ENCODE peak calls at places on chromosomes 12 and 14, in five cellular contexts. H is mesenchymal stem cell, D is IMR-90, F is H1, L is neuronal stem cell. P is an unnamed sample. For H3K79me1, the result is how much of the 10 kb centered on the place peaks cover.

GRCh38 chr14:102390486-102390885 is 27.7 kb downstream of the TECPR2 start:
- DNase-seq in H (no peak), D (peak), F (no peak), L (no peak), P (no peak)

GRCh38 chr12:25518512-25518911 is 34.6 kb downstream of the LMNTD1 start:
- DNase-seq in H (no peak), D (peak), F (no peak), L (no peak), P (no peak)

GRCh38 chr12:59086124-59086523 is 165.8 kb upstream of the LRIG3 start:
- DNase-seq in H (peak), D (no peak), F (no peak), L (no peak), P (no peak)

GRCh38 chr12:125988545-125988944 is 923.3 kb downstream of the AACS start:
- DNase-seq in H (no peak), D (no peak), F (no peak), L (no peak), P (no peak)

GRCh38 chr14:64388533-64389243 is 535 bp downstream of the MTHFD1 start:
- DNase-seq in H (peak), D (peak), F (no peak), L (no peak), P (no peak)

GRCh38 chr12:23887055-23887835 is 62.2 kb downstream of the SOX5 start:
- DNase-seq in H (no peak), D (no peak), F (no peak), L (no peak), P (no peak)

GRCh38 chr12:114369088-114369487 is 36.9 kb downstream of the TBX5 start:
- DNase-seq in H (no peak), D (no peak), F (no peak), L (no peak), P (no peak)

GRCh38 chr14:103071544-103072251 is 12.3 kb upstream of the LBHD2 start:
- DNase-seq in H (no peak), D (no peak), F (no peak), L (no peak), P (no peak)

GRCh38 chr14:58151264-58151700 is 731 bp downstream of the ARMH4 start:
- DNase-seq in H (peak), D (no peak), F (no peak), L (no peak), P (peak)

GRCh38 chr14:106844608-106845285 is 1318.4 kb downstream of the TMEM121 start:
- DNase-seq in H (no peak), D (no peak), F (no peak), L (no peak), P (no peak)

GRCh38 chr14:103845327-103845726 is 2.0 kb downstream of the PPP1R13B start:
- DNase-seq in H (no peak), D (no peak), F (no peak), L (no peak), P (no peak)

GRCh38 chr14:72643317-72643801 is 250.5 kb downstream of the DPF3 start:
- DNase-seq in H (peak), D (peak), F (peak), L (no peak), P (no peak)

GRCh38 chr12:76874491-76875190 is 4.2 kb downstream of the CSRP2 start:
- DNase-seq in H (no peak), D (no peak), F (no peak), L (no peak), P (peak)

GRCh38 chr12:96585977-96586376 is 96.6 kb downstream of the CFAP54 start:
- DNase-seq in H (no peak), D (no peak), F (no peak), L (no peak), P (no peak)

GRCh38 chr12:67677166-67677565 is 28.6 kb downstream of the DYRK2 start:
- DNase-seq in H (peak), D (peak), F (no peak), L (no peak), P (no peak)

GRCh38 chr12:79298511-79298910 is 392.3 kb downstream of the PAWR start:
- DNase-seq in H (no peak), D (peak), F (no peak), L (no peak), P (no peak)

GRCh38 chr12:24595652-24596235 is 353.2 kb downstream of the BCAT1 start:
- DNase-seq in H (peak), D (peak), F (no peak), L (no peak), P (no peak)

GRCh38 chr14:93286212-93286890 is 46.5 kb downstream of the BTBD7 start:
- DNase-seq in H (peak), D (peak), F (no peak), L (no peak), P (no peak)

GRCh38 chr14:67940894-67941455 is 121.4 kb downstream of the RAD51B start:
- DNase-seq in H (peak), D (peak), F (no peak), L (peak), P (no peak)

GRCh38 chr14:89190779-89191513 is 226.1 kb downstream of the FOXN3 start:
- DNase-seq in H (peak), D (no peak), F (no peak), L (peak), P (peak)

GRCh38 chr12:108523365-108523764 is 8.3 kb downstream of the FICD start:
- DNase-seq in H (no peak), D (no peak), F (no peak), L (no peak), P (no peak)

GRCh38 chr12:3003593-3003992 is 44.4 kb downstream of the TEAD4 start:
- DNase-seq in H (no peak), D (no peak), F (no peak), L (no peak), P (peak)

GRCh38 chr12:79725987-79726386 is 35.2 kb upstream of the PAWR start:
- DNase-seq in H (peak), D (peak), F (no peak), L (no peak), P (no peak)

GRCh38 chr14:91867316-91867988 is at the start of gene TC2N:
- DNase-seq in H (no peak), D (no peak), F (no peak), L (no peak), P (no peak)

GRCh38 chr14:56874375-56874774 is 64.1 kb upstream of the OTX2 start:
- DNase-seq in H (no peak), D (no peak), F (no peak), L (no peak), P (peak)

GRCh38 chr14:51609251-51609986 is 42.3 kb upstream of the FRMD6 start:
- DNase-seq in H (no peak), D (peak), F (no peak), L (no peak), P (no peak)

GRCh38 chr14:92254786-92255185 is 68.2 kb upstream of the SLC24A4 start:
- DNase-seq in H (peak), D (peak), F (no peak), L (peak), P (peak)

GRCh38 chr14:94395900-94396574 is 7.6 kb upstream of the SERPINA1 start:
- DNase-seq in H (no peak), D (no peak), F (no peak), L (no peak), P (no peak)

GRCh38 chr12:132275110-132275531 is 54.3 kb downstream of the GALNT9 start:
- DNase-seq in H (no peak), D (peak), F (no peak), L (peak), P (peak)

GRCh38 chr14:85580536-85581165 is 50.7 kb downstream of the FLRT2 start:
- DNase-seq in H (no peak), D (peak), F (no peak), L (no peak), P (no peak)

GRCh38 chr14:85577542-85578140 is 47.7 kb downstream of the FLRT2 start:
- DNase-seq in H (no peak), D (no peak), F (no peak), L (no peak), P (no peak)

GRCh38 chr14:85579957-85580356 is 50.0 kb downstream of the FLRT2 start:
- DNase-seq in H (no peak), D (no peak), F (no peak), L (no peak), P (no peak)

GRCh38 chr14:85576848-85577541 is 47.1 kb downstream of the FLRT2 start:
- DNase-seq in H (no peak), D (peak), F (no peak), L (no peak), P (no peak)

DNA sequence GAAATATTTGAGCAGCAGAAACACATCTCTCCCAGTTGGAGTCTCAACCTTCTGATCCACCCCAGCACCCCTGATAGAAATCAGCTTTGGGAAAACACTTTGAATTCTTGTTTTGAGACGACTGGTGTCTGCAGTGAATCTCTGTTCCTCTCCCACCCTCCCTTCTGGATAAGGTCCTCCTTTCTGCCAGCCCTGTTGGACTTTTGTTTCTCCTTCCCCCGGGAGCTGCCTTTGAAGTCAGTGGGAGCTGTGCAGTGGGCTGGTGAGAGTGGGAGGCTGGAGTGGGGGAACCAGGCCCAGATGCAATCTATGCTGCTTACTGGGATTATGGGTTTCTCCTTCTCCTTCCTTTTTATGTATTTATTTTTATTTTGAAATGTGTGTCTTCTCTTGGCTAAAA is 49.0 kb downstream of the FLRT2 start:
- DNase-seq in H (no peak), D (no peak), F (no peak), L (no peak), P (no peak)
- H4K91ac ChIP-seq in H (no peak), D (peak), F (no peak), L (no peak), P (no peak)

GRCh38 chr14:99821519-99822165 is 28.4 kb downstream of the EML1 start:
- DNase-seq in H (peak), D (peak), F (no peak), L (no peak), P (peak)

GRCh38 chr14:99822800-99823455 is 29.7 kb downstream of the EML1 start:
- DNase-seq in H (no peak), D (no peak), F (no peak), L (no peak), P (no peak)

GRCh38 chr14:99822166-99822527 is 28.9 kb downstream of the EML1 start:
- DNase-seq in H (no peak), D (no peak), F (no peak), L (no peak), P (no peak)

GRCh38 chr14:99820702-99821331 is 27.6 kb downstream of the EML1 start:
- DNase-seq in H (no peak), D (no peak), F (no peak), L (no peak), P (no peak)

DNA sequence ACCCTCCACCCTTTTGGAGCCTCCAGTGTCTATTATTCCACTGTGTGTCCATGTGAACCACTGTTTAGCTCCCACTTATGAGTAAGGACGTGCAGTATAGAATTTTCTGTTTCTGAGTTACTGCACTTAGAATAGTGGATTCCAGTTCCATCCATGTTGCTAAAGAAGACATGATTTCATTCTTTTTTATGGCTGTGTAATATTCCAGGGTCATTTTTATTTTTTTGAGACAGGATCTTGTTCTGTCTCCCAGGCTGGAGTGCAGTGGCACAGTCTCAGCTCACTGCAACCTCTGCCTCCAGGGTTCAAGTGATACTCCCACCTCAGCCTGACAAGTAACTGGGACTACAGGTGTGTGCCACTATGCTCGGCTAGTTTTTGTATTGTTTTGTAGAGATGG is 31.6 kb downstream of the EML1 start:
- DNase-seq in H (no peak), D (no peak), F (no peak), L (no peak), P (no peak)
- H2BK5ac ChIP-seq in H (no peak), D (no peak), F (no peak), L (no peak), P (no peak)

GRCh38 chr14:49997991-49998390 is 105.1 kb downstream of the ARF6 start:
- DNase-seq in H (no peak), D (no peak), F (no peak), L (no peak), P (no peak)
- H3K79me1 ChIP-seq in H (under half), D (under half), F (under half), L (under half), P (under half)

GRCh38 chr12:6540181-6540877 is 6.0 kb downstream of the GAPDH start:
- DNase-seq in H (peak), D (peak), F (no peak), L (no peak), P (peak)

GRCh38 chr12:6538420-6539275 is 4.3 kb downstream of the GAPDH start:
- DNase-seq in H (peak), D (peak), F (no peak), L (no peak), P (peak)

GRCh38 chr12:6536894-6537579 is 2.7 kb downstream of the GAPDH start:
- DNase-seq in H (peak), D (no peak), F (no peak), L (no peak), P (peak)

GRCh38 chr12:6541371-6542165 is 7.3 kb downstream of the GAPDH start:
- DNase-seq in H (no peak), D (no peak), F (no peak), L (no peak), P (peak)

GRCh38 chr12:6539276-6540134 is 5.2 kb downstream of the GAPDH start:
- DNase-seq in H (peak), D (peak), F (no peak), L (no peak), P (peak)
- H4K91ac ChIP-seq in H (no peak), D (no peak), F (no peak), L (peak), P (no peak)

DNA sequence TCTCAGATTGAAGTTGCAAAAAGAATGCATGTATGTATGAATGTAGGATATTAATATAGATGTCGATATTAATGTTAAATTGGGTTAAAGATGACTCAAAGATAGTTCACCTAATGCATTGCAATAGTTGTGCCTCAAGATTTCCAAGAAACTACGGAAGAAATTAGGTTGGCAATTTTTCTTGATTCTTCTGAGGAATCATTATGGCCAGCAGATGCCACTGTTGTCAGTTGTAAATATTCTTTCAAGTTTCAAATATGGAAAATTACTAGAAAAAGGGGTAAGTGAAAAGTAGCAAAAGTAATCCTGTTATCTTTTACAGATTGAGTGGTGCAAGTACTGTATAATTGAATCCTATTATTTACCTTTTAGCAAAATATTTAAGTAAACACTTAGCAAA is 202.1 kb downstream of the ADAMTS20 start:
- DNase-seq in H (peak), D (peak), F (no peak), L (no peak), P (no peak)
- H2BK5ac ChIP-seq in H (no peak), D (no peak), F (no peak), L (no peak), P (no peak)

GRCh38 chr12:6277982-6278438 is 32.5 kb upstream of the PLEKHG6 start:
- DNase-seq in H (no peak), D (no peak), F (no peak), L (no peak), P (no peak)
- H3K79me1 ChIP-seq in H (under half), D (under half), F (under half), L (under half), P (under half)

GRCh38 chr12:120230326-120230973 is 29.5 kb upstream of the RPLP0 start:
- DNase-seq in H (peak), D (peak), F (peak), L (peak), P (peak)
- H4K91ac ChIP-seq in H (peak), D (peak), F (peak), L (no peak), P (peak)

DNA sequence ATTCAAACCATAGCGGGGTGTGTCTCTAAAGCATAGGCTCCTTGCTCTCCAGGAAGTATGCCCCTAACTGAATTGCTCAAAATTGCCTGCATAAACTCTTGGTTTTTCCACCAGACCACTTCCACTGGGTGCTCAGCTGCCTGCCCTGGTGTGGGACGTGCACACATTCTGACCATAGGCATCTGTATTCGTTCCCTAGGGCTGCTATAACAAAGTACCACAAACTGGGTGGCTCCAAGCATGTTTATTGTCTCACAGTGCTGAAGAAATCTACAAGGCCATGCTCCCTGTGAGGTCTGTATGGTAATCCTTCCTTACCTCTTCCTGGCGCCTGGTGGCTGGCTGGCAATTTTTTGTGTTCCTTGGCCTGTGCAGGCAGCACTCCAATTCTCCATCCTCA is 16.4 kb upstream of the GALNT6 start:
- DNase-seq in H (no peak), D (no peak), F (no peak), L (no peak), P (no peak)
- H2BK5ac ChIP-seq in H (no peak), D (no peak), F (no peak), L (no peak), P (no peak)